ENCODE peak calls at places on chromosomes 16 and 17, in five cellular contexts. T is BJ, M is suprapubic skin, N is heart right ventricle, O is lower leg skin. E is an unnamed sample.

GRCh38 chr16:11957591-11958395 is 7.2 kb upstream of the TNFRSF17 start:
- DNase-seq in T (no peak), M (no peak), N (no peak), O (peak), E (no peak)

GRCh38 chr16:28304214-28304613 is 11.9 kb downstream of the SBK1 start:
- DNase-seq in T (no peak), M (no peak), N (peak), O (no peak), E (no peak)

GRCh38 chr17:72702136-72702735 is 390.3 kb downstream of the SLC39A11 start:
- DNase-seq in T (no peak), M (no peak), N (no peak), O (no peak), E (peak)

GRCh38 chr16:361341-361871 is 8.9 kb upstream of the AXIN1 start:
- DNase-seq in T (no peak), M (no peak), N (no peak), O (no peak), E (no peak)

GRCh38 chr16:46947900-46948547 is 25.4 kb downstream of the DNAJA2 start:
- DNase-seq in T (no peak), M (no peak), N (no peak), O (peak), E (peak)

GRCh38 chr16:30786115-30786935 is 680 bp downstream of the ZNF629 start:
- DNase-seq in T (no peak), M (no peak), N (peak), O (no peak), E (no peak)

GRCh38 chr17:47902039-47902744 is 6.2 kb downstream of the SP2 start:
- DNase-seq in T (no peak), M (no peak), N (no peak), O (no peak), E (no peak)

GRCh38 chr16:50284131-50284911 is 18.0 kb downstream of the ADCY7 start:
- DNase-seq in T (no peak), M (no peak), N (peak), O (no peak), E (no peak)

GRCh38 chr16:16073884-16074781 is 124.7 kb downstream of the ABCC1 start:
- DNase-seq in T (peak), M (no peak), N (no peak), O (no peak), E (peak)

GRCh38 chr17:28738680-28739384 is 5.0 kb upstream of the TRAF4 start:
- DNase-seq in T (no peak), M (no peak), N (no peak), O (no peak), E (no peak)

GRCh38 chr16:84739349-84740124 is 39.7 kb downstream of the USP10 start:
- DNase-seq in T (peak), M (no peak), N (no peak), O (no peak), E (peak)

GRCh38 chr16:3157229-3158013 is 22.6 kb downstream of the ZNF213 start:
- DNase-seq in T (peak), M (peak), N (peak), O (peak), E (peak)

GRCh38 chr17:66577041-66577440 is 257.9 kb upstream of the CACNG5 start:
- DNase-seq in T (no peak), M (no peak), N (no peak), O (no peak), E (no peak)

GRCh38 chr17:66576473-66576872 is 258.4 kb upstream of the CACNG5 start:
- DNase-seq in T (no peak), M (no peak), N (no peak), O (no peak), E (no peak)

GRCh38 chr17:66580178-66580577 is 254.7 kb upstream of the CACNG5 start:
- DNase-seq in T (no peak), M (no peak), N (peak), O (no peak), E (no peak)

GRCh38 chr17:66580601-66581385 is 254.1 kb upstream of the CACNG5 start:
- DNase-seq in T (peak), M (no peak), N (peak), O (no peak), E (no peak)

GRCh38 chr17:66578781-66579489 is 256.0 kb upstream of the CACNG5 start:
- DNase-seq in T (no peak), M (no peak), N (no peak), O (no peak), E (no peak)
- TF ChIP-seq CTCF in T (no peak), M (no peak), N (no peak), O (no peak), E (no peak)

GRCh38 chr17:39224778-39225307 is 902 bp downstream of the STAC2 start:
- DNase-seq in T (no peak), M (no peak), N (no peak), O (no peak), E (no peak)

GRCh38 chr17:39222151-39222550 is 3.6 kb downstream of the STAC2 start:
- DNase-seq in T (no peak), M (no peak), N (no peak), O (no peak), E (no peak)

GRCh38 chr17:39223907-39224777 is 1.6 kb downstream of the STAC2 start:
- DNase-seq in T (no peak), M (no peak), N (no peak), O (no peak), E (no peak)

GRCh38 chr17:39221572-39221971 is 4.2 kb downstream of the STAC2 start:
- DNase-seq in T (no peak), M (no peak), N (no peak), O (no peak), E (no peak)

GRCh38 chr17:39222866-39223834 is 2.6 kb downstream of the STAC2 start:
- DNase-seq in T (no peak), M (no peak), N (no peak), O (no peak), E (no peak)
- H3K4me3 ChIP-seq in T (no peak), M (peak), N (no peak), O (no peak), E (no peak)

GRCh38 chr16:8262299-8262698 is 328.0 kb downstream of the TMEM114 start:
- DNase-seq in T (no peak), M (no peak), N (no peak), O (no peak), E (no peak)
- TF ChIP-seq CTCF in T (no peak), M (no peak), N (no peak), O (no peak), E (no peak)

DNA sequence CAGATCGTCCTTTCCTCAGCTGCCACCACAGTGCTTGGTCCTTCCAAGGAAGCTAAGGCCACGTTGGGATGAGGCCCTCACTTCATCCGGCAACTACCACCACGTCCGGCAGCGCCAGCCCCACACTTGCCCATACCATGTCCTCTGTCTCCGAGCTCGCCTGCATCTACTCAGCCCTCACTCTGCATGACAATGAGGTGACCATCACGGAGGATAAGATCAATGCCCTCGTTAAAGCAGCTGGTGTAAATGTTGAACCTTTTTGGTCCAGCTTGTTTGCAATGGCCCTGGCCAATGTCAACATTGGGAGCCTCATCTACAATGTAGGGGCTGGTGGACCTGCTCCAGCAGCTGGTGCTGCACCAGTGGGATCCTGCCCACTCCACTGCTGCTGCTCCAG is 44.9 kb downstream of the TTC19 start:
- DNase-seq in T (no peak), M (no peak), N (no peak), O (no peak), E (no peak)
- H3K4me3 ChIP-seq in T (no peak), M (no peak), N (no peak), O (no peak), E (no peak)

GRCh38 chr16:1581804-1582203 is 30.1 kb downstream of the IFT140 start:
- DNase-seq in T (no peak), M (no peak), N (no peak), O (no peak), E (no peak)

GRCh38 chr16:1580956-1581355 is 30.9 kb downstream of the IFT140 start:
- DNase-seq in T (no peak), M (no peak), N (no peak), O (no peak), E (no peak)

GRCh38 chr16:1580256-1580655 is 31.6 kb downstream of the IFT140 start:
- DNase-seq in T (no peak), M (no peak), N (no peak), O (no peak), E (no peak)

GRCh38 chr16:1584926-1585487 is 26.9 kb downstream of the IFT140 start:
- DNase-seq in T (no peak), M (no peak), N (no peak), O (no peak), E (no peak)

DNA sequence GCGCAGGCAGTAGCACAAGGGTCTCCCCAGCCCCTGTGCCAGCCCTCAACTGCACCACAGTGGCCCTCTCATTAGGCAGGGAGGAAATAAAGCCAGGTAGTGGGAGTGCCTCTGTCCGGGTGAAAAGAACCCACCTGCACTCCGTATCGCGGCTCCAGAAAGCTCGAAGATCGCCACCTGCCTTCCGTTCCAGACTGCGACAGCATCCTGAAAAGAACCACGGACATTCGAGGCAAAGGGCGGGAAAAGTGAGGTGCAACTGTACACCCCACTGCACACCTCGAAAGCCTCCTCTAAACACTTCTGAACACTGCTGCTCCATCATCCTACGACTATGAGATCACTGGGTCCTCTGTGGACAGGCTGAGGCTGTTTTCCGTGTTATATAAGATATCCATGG is 28.7 kb downstream of the IFT140 start:
- DNase-seq in T (no peak), M (no peak), N (no peak), O (no peak), E (no peak)
- TF ChIP-seq CTCF in T (no peak), M (no peak), N (no peak), O (no peak), E (no peak)

GRCh38 chr16:65124596-65124995 is 2.7 kb upstream of the CDH11 start:
- DNase-seq in T (no peak), M (no peak), N (no peak), O (no peak), E (no peak)

GRCh38 chr16:65126845-65127624 is 5.2 kb upstream of the CDH11 start:
- DNase-seq in T (no peak), M (no peak), N (no peak), O (no peak), E (no peak)

GRCh38 chr16:65125322-65125721 is 3.5 kb upstream of the CDH11 start:
- DNase-seq in T (no peak), M (no peak), N (no peak), O (no peak), E (no peak)

GRCh38 chr16:65123846-65124513 is 2.1 kb upstream of the CDH11 start:
- DNase-seq in T (no peak), M (peak), N (no peak), O (no peak), E (no peak)

DNA sequence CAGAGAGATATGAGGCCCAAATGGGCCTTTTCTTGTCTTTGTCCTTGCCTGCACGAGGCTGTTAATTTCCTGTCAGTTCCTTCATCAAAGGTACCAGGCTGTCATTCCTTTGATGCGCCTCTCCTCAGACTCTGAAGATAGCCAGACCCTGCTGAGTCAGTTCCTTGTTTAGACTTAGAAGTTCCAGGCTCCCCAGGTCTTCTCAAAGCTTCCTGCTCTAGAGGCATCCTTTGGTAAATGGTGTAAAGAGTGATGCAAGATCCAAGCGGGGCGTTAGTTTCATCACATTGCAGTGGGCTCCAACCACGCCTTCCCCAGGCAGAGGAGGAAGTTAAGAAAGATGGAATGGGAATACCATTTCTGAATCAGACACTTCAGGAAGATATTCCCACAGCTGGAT is 4.0 kb upstream of the CDH11 start:
- DNase-seq in T (no peak), M (no peak), N (no peak), O (no peak), E (no peak)
- H3K4me3 ChIP-seq in T (no peak), M (no peak), N (no peak), O (no peak), E (no peak)